ENCODE peak calls at places on chromosomes 4 and X, in six cellular contexts. One of them, this sample, is unnamed. For H3K27me3, the result is how much of the 10 kb centered on the place peaks cover.

GRCh38 chr4:155828628-155829027 is 37.4 kb downstream of the ASIC5 start:
- DNase-seq in HCT116: no peak
- DNase-seq in right cardiac atrium: no peak
- DNase-seq in tibial nerve: no peak
- DNase-seq in mesenchymal stem cell: no peak
- DNase-seq in adipocyte: peak
- DNase-seq in this sample: no peak

GRCh38 chrX:150693782-150694574 is 782 bp downstream of the MTMR1 start:
- DNase-seq in HCT116: peak
- DNase-seq in right cardiac atrium: peak
- DNase-seq in tibial nerve: no peak
- DNase-seq in mesenchymal stem cell: peak
- DNase-seq in adipocyte: peak
- DNase-seq in this sample: peak

GRCh38 chr4:3670521-3671519 is 95.4 kb upstream of the ADRA2C start:
- DNase-seq in HCT116: no peak
- DNase-seq in right cardiac atrium: no peak
- DNase-seq in tibial nerve: no peak
- DNase-seq in mesenchymal stem cell: no peak
- DNase-seq in adipocyte: no peak
- DNase-seq in this sample: no peak

GRCh38 chr4:16573181-16573580 is 325.3 kb downstream of the LDB2 start:
- DNase-seq in HCT116: no peak
- DNase-seq in right cardiac atrium: peak
- DNase-seq in tibial nerve: peak
- DNase-seq in mesenchymal stem cell: no peak
- DNase-seq in adipocyte: peak
- DNase-seq in this sample: no peak

GRCh38 chr4:111930658-111931057 is 214.6 kb upstream of the FAM241A start:
- DNase-seq in HCT116: no peak
- DNase-seq in right cardiac atrium: no peak
- DNase-seq in tibial nerve: no peak
- DNase-seq in mesenchymal stem cell: no peak
- DNase-seq in adipocyte: no peak
- DNase-seq in this sample: no peak

GRCh38 chr4:175772170-175772685 is 39.8 kb downstream of the GPM6A start:
- DNase-seq in HCT116: no peak
- DNase-seq in right cardiac atrium: no peak
- DNase-seq in tibial nerve: no peak
- DNase-seq in mesenchymal stem cell: no peak
- DNase-seq in adipocyte: no peak
- DNase-seq in this sample: no peak

GRCh38 chrX:7316280-7316679 is 168.3 kb upstream of the PUDP start:
- DNase-seq in HCT116: no peak
- DNase-seq in right cardiac atrium: no peak
- DNase-seq in tibial nerve: no peak
- DNase-seq in mesenchymal stem cell: no peak
- DNase-seq in adipocyte: no peak
- DNase-seq in this sample: no peak

GRCh38 chr4:69727924-69728323 is 32.5 kb downstream of the SULT1B1 start:
- DNase-seq in HCT116: no peak
- DNase-seq in right cardiac atrium: no peak
- DNase-seq in tibial nerve: no peak
- DNase-seq in mesenchymal stem cell: no peak
- DNase-seq in adipocyte: no peak
- DNase-seq in this sample: no peak

GRCh38 chr4:164734476-164734875 is 19.5 kb upstream of the SMIM31 start:
- DNase-seq in HCT116: no peak
- DNase-seq in right cardiac atrium: no peak
- DNase-seq in tibial nerve: no peak
- DNase-seq in mesenchymal stem cell: no peak
- DNase-seq in adipocyte: no peak
- DNase-seq in this sample: no peak

GRCh38 chr4:140743194-140743931 is 12.8 kb downstream of the TBC1D9 start:
- DNase-seq in HCT116: no peak
- DNase-seq in right cardiac atrium: no peak
- DNase-seq in tibial nerve: no peak
- DNase-seq in mesenchymal stem cell: peak
- DNase-seq in adipocyte: peak
- DNase-seq in this sample: no peak

GRCh38 chr4:94455081-94455480 is 3.3 kb downstream of the PDLIM5 start:
- DNase-seq in HCT116: no peak
- DNase-seq in right cardiac atrium: peak
- DNase-seq in tibial nerve: peak
- DNase-seq in mesenchymal stem cell: peak
- DNase-seq in adipocyte: peak
- DNase-seq in this sample: no peak

GRCh38 chr4:53541577-53542206 is 49.6 kb downstream of the LNX1 start:
- DNase-seq in HCT116: no peak
- DNase-seq in right cardiac atrium: no peak
- DNase-seq in tibial nerve: no peak
- DNase-seq in mesenchymal stem cell: peak
- DNase-seq in adipocyte: peak
- DNase-seq in this sample: peak

GRCh38 chr4:89158884-89159503 is 47.7 kb downstream of the TIGD2 start:
- DNase-seq in HCT116: peak
- DNase-seq in right cardiac atrium: no peak
- DNase-seq in tibial nerve: peak
- DNase-seq in mesenchymal stem cell: peak
- DNase-seq in adipocyte: peak
- DNase-seq in this sample: peak

GRCh38 chr4:77220841-77221613 is 64.0 kb downstream of the CCNG2 start:
- DNase-seq in HCT116: no peak
- DNase-seq in right cardiac atrium: peak
- DNase-seq in tibial nerve: no peak
- DNase-seq in mesenchymal stem cell: no peak
- DNase-seq in adipocyte: no peak
- DNase-seq in this sample: no peak

GRCh38 chrX:17732138-17732783 is 5.0 kb upstream of the SCML1 start:
- DNase-seq in HCT116: no peak
- DNase-seq in right cardiac atrium: no peak
- DNase-seq in tibial nerve: no peak
- DNase-seq in mesenchymal stem cell: no peak
- DNase-seq in adipocyte: peak
- DNase-seq in this sample: no peak

GRCh38 chr4:8192748-8193738 is 6.0 kb upstream of the SH3TC1 start:
- DNase-seq in HCT116: peak
- DNase-seq in right cardiac atrium: no peak
- DNase-seq in tibial nerve: peak
- DNase-seq in mesenchymal stem cell: peak
- DNase-seq in adipocyte: peak
- DNase-seq in this sample: no peak

GRCh38 chr4:88697588-88698329 is at the start of gene NAP1L5:
- DNase-seq in HCT116: peak
- DNase-seq in right cardiac atrium: peak
- DNase-seq in tibial nerve: peak
- DNase-seq in mesenchymal stem cell: peak
- DNase-seq in adipocyte: peak
- DNase-seq in this sample: no peak

GRCh38 chrX:41559235-41559634 is 112.1 kb downstream of the NYX start:
- DNase-seq in HCT116: no peak
- DNase-seq in right cardiac atrium: no peak
- DNase-seq in tibial nerve: no peak
- DNase-seq in mesenchymal stem cell: no peak
- DNase-seq in adipocyte: no peak
- DNase-seq in this sample: no peak

GRCh38 chr4:67725981-67726380 is 25.0 kb upstream of the UBA6 start:
- DNase-seq in HCT116: no peak
- DNase-seq in right cardiac atrium: no peak
- DNase-seq in tibial nerve: no peak
- DNase-seq in mesenchymal stem cell: no peak
- DNase-seq in adipocyte: no peak
- DNase-seq in this sample: no peak

GRCh38 chrX:74249963-74250362 is 54.0 kb upstream of the ZCCHC13 start:
- DNase-seq in HCT116: no peak
- DNase-seq in right cardiac atrium: no peak
- DNase-seq in tibial nerve: no peak
- DNase-seq in mesenchymal stem cell: peak
- DNase-seq in adipocyte: no peak
- DNase-seq in this sample: no peak

GRCh38 chrX:85897376-85898110 is 149.8 kb downstream of the CHM start:
- DNase-seq in HCT116: no peak
- DNase-seq in right cardiac atrium: no peak
- DNase-seq in tibial nerve: no peak
- DNase-seq in mesenchymal stem cell: peak
- DNase-seq in adipocyte: no peak
- DNase-seq in this sample: no peak

GRCh38 chr4:84596826-84597225 is 13.9 kb downstream of the CDS1 start:
- DNase-seq in HCT116: no peak
- DNase-seq in right cardiac atrium: no peak
- DNase-seq in tibial nerve: no peak
- DNase-seq in mesenchymal stem cell: no peak
- DNase-seq in adipocyte: no peak
- DNase-seq in this sample: no peak

GRCh38 chr4:113358784-113359183 is 309.3 kb downstream of the ANK2 start:
- DNase-seq in HCT116: no peak
- DNase-seq in right cardiac atrium: no peak
- DNase-seq in tibial nerve: no peak
- DNase-seq in mesenchymal stem cell: no peak
- DNase-seq in adipocyte: no peak
- DNase-seq in this sample: no peak

GRCh38 chr4:158239196-158239595 is 28.9 kb downstream of the TMEM144 start:
- DNase-seq in HCT116: no peak
- DNase-seq in right cardiac atrium: no peak
- DNase-seq in tibial nerve: no peak
- DNase-seq in mesenchymal stem cell: no peak
- DNase-seq in adipocyte: no peak
- DNase-seq in this sample: no peak

DNA sequence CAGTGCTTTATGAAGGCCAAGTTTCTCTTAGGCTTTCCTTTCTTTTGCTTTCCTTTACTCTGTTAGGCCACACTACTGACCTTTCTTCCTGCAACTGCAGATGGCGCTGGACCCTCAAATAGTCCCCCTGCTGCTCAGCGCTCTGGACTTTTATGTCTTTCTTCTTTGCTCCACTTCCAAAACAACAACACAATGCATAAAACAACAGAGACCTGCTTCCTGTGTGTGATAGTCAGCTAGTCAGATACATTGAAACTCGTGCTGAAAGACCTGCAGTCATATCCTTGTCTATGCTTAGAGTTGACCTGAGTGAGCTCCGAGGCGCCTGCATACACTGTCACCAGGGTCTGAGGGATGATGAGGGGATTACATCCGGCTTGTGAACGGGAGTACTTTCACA is 108.9 kb upstream of the TEX13D start:
- DNase-seq in HCT116: no peak
- DNase-seq in right cardiac atrium: no peak
- DNase-seq in tibial nerve: no peak
- DNase-seq in mesenchymal stem cell: no peak
- DNase-seq in adipocyte: no peak
- DNase-seq in this sample: no peak
- H3K27me3 ChIP-seq in HCT116: under half
- H3K27me3 ChIP-seq in right cardiac atrium: under half
- H3K27me3 ChIP-seq in tibial nerve: under half
- H3K27me3 ChIP-seq in mesenchymal stem cell: under half
- H3K27me3 ChIP-seq in adipocyte: under half
- H3K27me3 ChIP-seq in this sample: under half

GRCh38 chrX:122091571-122091970 is 1044.2 kb downstream of the GLUD2 start:
- DNase-seq in HCT116: no peak
- DNase-seq in right cardiac atrium: no peak
- DNase-seq in tibial nerve: no peak
- DNase-seq in mesenchymal stem cell: no peak
- DNase-seq in adipocyte: no peak
- DNase-seq in this sample: no peak
- H3K4me3 ChIP-seq in HCT116: no peak
- H3K4me3 ChIP-seq in right cardiac atrium: no peak
- H3K4me3 ChIP-seq in tibial nerve: no peak
- H3K4me3 ChIP-seq in mesenchymal stem cell: no peak
- H3K4me3 ChIP-seq in adipocyte: no peak
- H3K4me3 ChIP-seq in this sample: no peak

GRCh38 chrX:69149466-69150293 is 15.6 kb downstream of the PJA1 start:
- DNase-seq in HCT116: no peak
- DNase-seq in right cardiac atrium: no peak
- DNase-seq in tibial nerve: no peak
- DNase-seq in mesenchymal stem cell: no peak
- DNase-seq in adipocyte: no peak
- DNase-seq in this sample: no peak
- H3K27me3 ChIP-seq in HCT116: under half
- H3K27me3 ChIP-seq in right cardiac atrium: under half
- H3K27me3 ChIP-seq in tibial nerve: under half
- H3K27me3 ChIP-seq in mesenchymal stem cell: half or more
- H3K27me3 ChIP-seq in adipocyte: under half
- H3K27me3 ChIP-seq in this sample: under half

DNA sequence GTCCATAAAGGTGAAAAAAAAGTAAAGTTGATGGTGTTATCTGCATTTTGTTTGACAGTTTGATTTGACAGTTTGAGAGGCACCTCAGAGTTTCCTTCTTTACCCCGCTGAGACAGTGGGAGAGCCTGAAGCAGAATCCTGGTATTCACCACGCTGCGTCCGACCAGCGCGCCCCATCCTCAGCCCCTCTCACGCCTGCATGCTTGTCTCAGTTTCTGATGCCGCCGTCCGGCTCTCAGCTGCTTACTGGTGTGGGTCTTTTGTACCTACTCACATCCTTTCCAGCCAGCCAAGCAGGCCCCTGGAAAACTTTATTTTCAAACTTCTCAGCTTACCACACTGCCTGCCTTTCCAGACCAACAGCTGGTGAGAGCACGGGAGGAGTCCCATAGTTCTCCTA is 175.2 kb downstream of the DCLK2 start:
- DNase-seq in HCT116: no peak
- DNase-seq in right cardiac atrium: no peak
- DNase-seq in tibial nerve: no peak
- DNase-seq in mesenchymal stem cell: no peak
- DNase-seq in adipocyte: no peak
- DNase-seq in this sample: no peak
- H3K4me3 ChIP-seq in HCT116: no peak
- H3K4me3 ChIP-seq in right cardiac atrium: no peak
- H3K4me3 ChIP-seq in tibial nerve: no peak
- H3K4me3 ChIP-seq in mesenchymal stem cell: no peak
- H3K4me3 ChIP-seq in adipocyte: no peak
- H3K4me3 ChIP-seq in this sample: no peak